ENCODE peak calls at places on chromosomes 4 and X, in nine cellular contexts. One of them, this sample, is unnamed.

GRCh38 chr4:46656071-46656470 is 253.0 kb downstream of the COX7B2 start:
- DNase-seq in Calu3: no peak
- DNase-seq in stimulated activated CD4-positive, alpha-beta T cell treated with anti-CD3 and anti-CD28 coated beads, Interleukin-12 subunit alpha, Interleukin-12 subunit beta, amount 100 ng/mL, for 4 hours: no peak
- DNase-seq in nephron progenitor cell: no peak
- DNase-seq in NCI-H1092 treated with DMSO at 0.1 percent for 48 hours: no peak
- DNase-seq in NCI-H345: no peak
- DNase-seq in WTC11: no peak
- DNase-seq in ureter: no peak
- DNase-seq in astrocyte of the cerebellum: no peak
- DNase-seq in this sample: no peak

GRCh38 chr4:9969526-9970398 is 51.5 kb downstream of the SLC2A9 start:
- DNase-seq in Calu3: no peak
- DNase-seq in stimulated activated CD4-positive, alpha-beta T cell treated with anti-CD3 and anti-CD28 coated beads, Interleukin-12 subunit alpha, Interleukin-12 subunit beta, amount 100 ng/mL, for 4 hours: no peak
- DNase-seq in nephron progenitor cell: no peak
- DNase-seq in NCI-H1092 treated with DMSO at 0.1 percent for 48 hours: no peak
- DNase-seq in NCI-H345: no peak
- DNase-seq in WTC11: no peak
- DNase-seq in ureter: no peak
- DNase-seq in astrocyte of the cerebellum: no peak
- DNase-seq in this sample: no peak

GRCh38 chr4:53541577-53542206 is 49.6 kb downstream of the LNX1 start:
- DNase-seq in Calu3: no peak
- DNase-seq in stimulated activated CD4-positive, alpha-beta T cell treated with anti-CD3 and anti-CD28 coated beads, Interleukin-12 subunit alpha, Interleukin-12 subunit beta, amount 100 ng/mL, for 4 hours: no peak
- DNase-seq in nephron progenitor cell: no peak
- DNase-seq in NCI-H1092 treated with DMSO at 0.1 percent for 48 hours: no peak
- DNase-seq in NCI-H345: no peak
- DNase-seq in WTC11: no peak
- DNase-seq in ureter: no peak
- DNase-seq in astrocyte of the cerebellum: peak
- DNase-seq in this sample: peak

GRCh38 chrX:110806145-110806544 is 10.5 kb upstream of the CHRDL1 start:
- DNase-seq in Calu3: no peak
- DNase-seq in stimulated activated CD4-positive, alpha-beta T cell treated with anti-CD3 and anti-CD28 coated beads, Interleukin-12 subunit alpha, Interleukin-12 subunit beta, amount 100 ng/mL, for 4 hours: no peak
- DNase-seq in nephron progenitor cell: no peak
- DNase-seq in NCI-H1092 treated with DMSO at 0.1 percent for 48 hours: no peak
- DNase-seq in NCI-H345: no peak
- DNase-seq in WTC11: no peak
- DNase-seq in ureter: no peak
- DNase-seq in astrocyte of the cerebellum: peak
- DNase-seq in this sample: no peak

GRCh38 chrX:23540532-23540931 is 126.8 kb upstream of the PRDX4 start:
- DNase-seq in Calu3: no peak
- DNase-seq in stimulated activated CD4-positive, alpha-beta T cell treated with anti-CD3 and anti-CD28 coated beads, Interleukin-12 subunit alpha, Interleukin-12 subunit beta, amount 100 ng/mL, for 4 hours: no peak
- DNase-seq in nephron progenitor cell: no peak
- DNase-seq in NCI-H1092 treated with DMSO at 0.1 percent for 48 hours: no peak
- DNase-seq in NCI-H345: no peak
- DNase-seq in WTC11: no peak
- DNase-seq in ureter: no peak
- DNase-seq in astrocyte of the cerebellum: no peak
- DNase-seq in this sample: no peak

GRCh38 chrX:18368402-18368801 is 13.9 kb upstream of the SCML2 start:
- DNase-seq in Calu3: no peak
- DNase-seq in stimulated activated CD4-positive, alpha-beta T cell treated with anti-CD3 and anti-CD28 coated beads, Interleukin-12 subunit alpha, Interleukin-12 subunit beta, amount 100 ng/mL, for 4 hours: no peak
- DNase-seq in nephron progenitor cell: no peak
- DNase-seq in NCI-H1092 treated with DMSO at 0.1 percent for 48 hours: no peak
- DNase-seq in NCI-H345: no peak
- DNase-seq in WTC11: no peak
- DNase-seq in ureter: no peak
- DNase-seq in astrocyte of the cerebellum: no peak
- DNase-seq in this sample: no peak

GRCh38 chr4:168759321-168759720 is 250.7 kb downstream of the CBR4 start:
- DNase-seq in Calu3: no peak
- DNase-seq in stimulated activated CD4-positive, alpha-beta T cell treated with anti-CD3 and anti-CD28 coated beads, Interleukin-12 subunit alpha, Interleukin-12 subunit beta, amount 100 ng/mL, for 4 hours: no peak
- DNase-seq in nephron progenitor cell: no peak
- DNase-seq in NCI-H1092 treated with DMSO at 0.1 percent for 48 hours: no peak
- DNase-seq in NCI-H345: no peak
- DNase-seq in WTC11: no peak
- DNase-seq in ureter: no peak
- DNase-seq in astrocyte of the cerebellum: no peak
- DNase-seq in this sample: no peak

GRCh38 chrX:17032351-17032750 is 85.9 kb downstream of the REPS2 start:
- DNase-seq in Calu3: peak
- DNase-seq in stimulated activated CD4-positive, alpha-beta T cell treated with anti-CD3 and anti-CD28 coated beads, Interleukin-12 subunit alpha, Interleukin-12 subunit beta, amount 100 ng/mL, for 4 hours: no peak
- DNase-seq in nephron progenitor cell: no peak
- DNase-seq in NCI-H1092 treated with DMSO at 0.1 percent for 48 hours: no peak
- DNase-seq in NCI-H345: no peak
- DNase-seq in WTC11: no peak
- DNase-seq in ureter: no peak
- DNase-seq in astrocyte of the cerebellum: peak
- DNase-seq in this sample: no peak

GRCh38 chr4:10129196-10130185 is 12.9 kb upstream of the WDR1 start:
- DNase-seq in Calu3: no peak
- DNase-seq in stimulated activated CD4-positive, alpha-beta T cell treated with anti-CD3 and anti-CD28 coated beads, Interleukin-12 subunit alpha, Interleukin-12 subunit beta, amount 100 ng/mL, for 4 hours: no peak
- DNase-seq in nephron progenitor cell: no peak
- DNase-seq in NCI-H1092 treated with DMSO at 0.1 percent for 48 hours: no peak
- DNase-seq in NCI-H345: no peak
- DNase-seq in WTC11: no peak
- DNase-seq in ureter: no peak
- DNase-seq in astrocyte of the cerebellum: no peak
- DNase-seq in this sample: no peak

GRCh38 chr4:153571006-153571545 is 104.9 kb downstream of the TMEM131L start:
- DNase-seq in Calu3: no peak
- DNase-seq in stimulated activated CD4-positive, alpha-beta T cell treated with anti-CD3 and anti-CD28 coated beads, Interleukin-12 subunit alpha, Interleukin-12 subunit beta, amount 100 ng/mL, for 4 hours: no peak
- DNase-seq in nephron progenitor cell: no peak
- DNase-seq in NCI-H1092 treated with DMSO at 0.1 percent for 48 hours: no peak
- DNase-seq in NCI-H345: no peak
- DNase-seq in WTC11: no peak
- DNase-seq in ureter: no peak
- DNase-seq in astrocyte of the cerebellum: no peak
- DNase-seq in this sample: no peak

GRCh38 chr4:133147922-133148689 is 988 bp upstream of the PCDH10 start:
- DNase-seq in Calu3: no peak
- DNase-seq in stimulated activated CD4-positive, alpha-beta T cell treated with anti-CD3 and anti-CD28 coated beads, Interleukin-12 subunit alpha, Interleukin-12 subunit beta, amount 100 ng/mL, for 4 hours: no peak
- DNase-seq in nephron progenitor cell: peak
- DNase-seq in NCI-H1092 treated with DMSO at 0.1 percent for 48 hours: no peak
- DNase-seq in NCI-H345: peak
- DNase-seq in WTC11: no peak
- DNase-seq in ureter: no peak
- DNase-seq in astrocyte of the cerebellum: no peak
- DNase-seq in this sample: peak

GRCh38 chr4:179927473-179927872 is 2315.7 kb upstream of the TENM3 start:
- DNase-seq in Calu3: no peak
- DNase-seq in stimulated activated CD4-positive, alpha-beta T cell treated with anti-CD3 and anti-CD28 coated beads, Interleukin-12 subunit alpha, Interleukin-12 subunit beta, amount 100 ng/mL, for 4 hours: no peak
- DNase-seq in nephron progenitor cell: no peak
- DNase-seq in NCI-H1092 treated with DMSO at 0.1 percent for 48 hours: no peak
- DNase-seq in NCI-H345: no peak
- DNase-seq in WTC11: no peak
- DNase-seq in ureter: no peak
- DNase-seq in astrocyte of the cerebellum: no peak
- DNase-seq in this sample: no peak

GRCh38 chrX:151981129-151981528 is 6.7 kb upstream of the GABRE start:
- DNase-seq in Calu3: no peak
- DNase-seq in stimulated activated CD4-positive, alpha-beta T cell treated with anti-CD3 and anti-CD28 coated beads, Interleukin-12 subunit alpha, Interleukin-12 subunit beta, amount 100 ng/mL, for 4 hours: no peak
- DNase-seq in nephron progenitor cell: no peak
- DNase-seq in NCI-H1092 treated with DMSO at 0.1 percent for 48 hours: no peak
- DNase-seq in NCI-H345: no peak
- DNase-seq in WTC11: no peak
- DNase-seq in ureter: no peak
- DNase-seq in astrocyte of the cerebellum: no peak
- DNase-seq in this sample: no peak

This sample was measured in NCI-H2171 treated with DMSO at 0.1 percent for 48 hours.